ENCODE peak calls at places on chromosomes 1 and 21, in four cellular contexts. X is pancreas, H is adrenal gland, N is A549. S is an unnamed sample. For H3K4me1, the result is how much of the 10 kb centered on the place peaks cover.

GRCh38 chr1:47694011-47694890 is 256.4 kb downstream of the FOXD2 start:
- DNase-seq in N (no peak), H (no peak), X (no peak), S (no peak)

GRCh38 chr1:27166351-27166802 is 11.5 kb upstream of the SLC9A1 start:
- DNase-seq in X (no peak), N (no peak), H (no peak), S (no peak)

GRCh38 chr1:41507836-41508235 is 23.4 kb upstream of the EDN2 start:
- DNase-seq in X (peak), H (no peak), N (no peak), S (no peak)

GRCh38 chr1:23019851-23020625 is 770 bp downstream of the KDM1A start:
- DNase-seq in X (peak), N (peak), H (peak), S (peak)

GRCh38 chr21:35340273-35340672 is 291.2 kb upstream of the RUNX1 start:
- DNase-seq in N (no peak), H (no peak), X (no peak), S (no peak)

GRCh38 chr1:74534241-74534640 is 21.8 kb upstream of the LRRC53 start:
- DNase-seq in X (no peak), H (no peak), N (no peak), S (no peak)

GRCh38 chr1:216682694-216683243 is 40.5 kb downstream of the ESRRG start:
- DNase-seq in H (no peak), N (no peak), X (no peak), S (no peak)

GRCh38 chr1:150875197-150876110 is 945 bp downstream of the ARNT start:
- DNase-seq in N (no peak), X (no peak), H (no peak), S (no peak)

GRCh38 chr1:85330711-85331290 is 54.4 kb upstream of the BCL10 start:
- DNase-seq in H (peak), N (no peak), X (no peak), S (peak)

GRCh38 chr1:154745286-154745731 is 124.8 kb downstream of the KCNN3 start:
- DNase-seq in X (no peak), H (no peak), N (no peak), S (peak)

GRCh38 chr1:222416001-222416791 is 131.7 kb downstream of the HHIPL2 start:
- DNase-seq in N (no peak), X (no peak), H (no peak), S (no peak)

GRCh38 chr1:45400049-45400448 is 59.8 kb upstream of the MUTYH start:
- DNase-seq in N (no peak), X (no peak), H (no peak), S (no peak)

GRCh38 chr1:1194723-1195122 is 11.7 kb downstream of the TNFRSF18 start:
- DNase-seq in H (no peak), N (no peak), X (no peak), S (no peak)

GRCh38 chr1:155127672-155128468 is at the start of gene EFNA1:
- DNase-seq in N (no peak), H (peak), X (peak), S (peak)

GRCh38 chr1:151516031-151516511 is 4.9 kb downstream of the CGN start:
- DNase-seq in H (no peak), N (no peak), X (no peak), S (no peak)

GRCh38 chr1:204730826-204731459 is 45.4 kb upstream of the LRRN2 start:
- DNase-seq in N (no peak), H (no peak), X (no peak), S (no peak)

GRCh38 chr21:43279578-43279894 is 110.7 kb downstream of the CRYAA start:
- DNase-seq in H (no peak), X (peak), N (no peak), S (no peak)

GRCh38 chr1:167297222-167298214 is 76.8 kb downstream of the POU2F1 start:
- DNase-seq in N (no peak), H (peak), X (no peak), S (no peak)

GRCh38 chr1:201288765-201289164 is 5.5 kb downstream of the PKP1 start:
- DNase-seq in H (no peak), X (no peak), N (no peak), S (no peak)

GRCh38 chr1:154609398-154610380 is 1.7 kb upstream of the ADAR start:
- DNase-seq in N (no peak), H (no peak), X (no peak), S (no peak)

GRCh38 chr1:118949317-118949716 is 38.8 kb downstream of the TBX15 start:
- DNase-seq in N (no peak), X (no peak), H (no peak), S (no peak)

GRCh38 chr1:116033322-116033721 is 57.0 kb downstream of the SLC22A15 start:
- DNase-seq in N (no peak), H (no peak), X (no peak), S (no peak)

GRCh38 chr1:43367026-43367903 is 546 bp downstream of the ELOVL1 start:
- DNase-seq in X (peak), H (no peak), N (peak), S (no peak)

GRCh38 chr1:44025816-44026215 is 5.4 kb downstream of the SLC6A9 start:
- DNase-seq in X (no peak), H (no peak), N (no peak), S (peak)

GRCh38 chr1:1420654-1421134 is 382 bp downstream of the ANKRD65 start:
- DNase-seq in H (no peak), N (no peak), X (peak), S (no peak)

GRCh38 chr1:170661646-170662411 is 2.1 kb upstream of the PRRX1 start:
- DNase-seq in H (no peak), N (no peak), X (no peak), S (peak)
- TF ChIP-seq CTCF in H (no peak), N (no peak), X (no peak), S (peak)

GRCh38 chr1:161943713-161944112 is 80.0 kb downstream of the OLFML2B start:
- DNase-seq in N (no peak), X (no peak), H (no peak), S (no peak)
- H3K4me1 ChIP-seq in N (under half), X (under half), H (under half), S (under half)

GRCh38 chr1:19859876-19860275 is 22.3 kb upstream of the OTUD3 start:
- DNase-seq in X (no peak), H (no peak), N (no peak), S (no peak)
- H3K27ac ChIP-seq in X (no peak), H (no peak), N (no peak), S (no peak)

GRCh38 chr1:229220163-229220846 is 50.6 kb upstream of the RAB4A start:
- DNase-seq in X (no peak), H (no peak), N (no peak), S (no peak)

GRCh38 chr1:229213797-229214196 is 57.1 kb upstream of the RAB4A start:
- DNase-seq in H (no peak), N (no peak), X (no peak), S (no peak)

GRCh38 chr1:229218612-229219025 is 52.3 kb upstream of the RAB4A start:
- DNase-seq in N (no peak), H (no peak), X (no peak), S (no peak)

GRCh38 chr1:229221106-229222019 is 49.5 kb upstream of the RAB4A start:
- DNase-seq in X (no peak), H (no peak), N (peak), S (no peak)

GRCh38 chr1:229217716-229218115 is 53.2 kb upstream of the RAB4A start:
- DNase-seq in N (no peak), X (no peak), H (no peak), S (no peak)
- TF ChIP-seq CTCF in N (no peak), X (no peak), H (no peak), S (no peak)

DNA sequence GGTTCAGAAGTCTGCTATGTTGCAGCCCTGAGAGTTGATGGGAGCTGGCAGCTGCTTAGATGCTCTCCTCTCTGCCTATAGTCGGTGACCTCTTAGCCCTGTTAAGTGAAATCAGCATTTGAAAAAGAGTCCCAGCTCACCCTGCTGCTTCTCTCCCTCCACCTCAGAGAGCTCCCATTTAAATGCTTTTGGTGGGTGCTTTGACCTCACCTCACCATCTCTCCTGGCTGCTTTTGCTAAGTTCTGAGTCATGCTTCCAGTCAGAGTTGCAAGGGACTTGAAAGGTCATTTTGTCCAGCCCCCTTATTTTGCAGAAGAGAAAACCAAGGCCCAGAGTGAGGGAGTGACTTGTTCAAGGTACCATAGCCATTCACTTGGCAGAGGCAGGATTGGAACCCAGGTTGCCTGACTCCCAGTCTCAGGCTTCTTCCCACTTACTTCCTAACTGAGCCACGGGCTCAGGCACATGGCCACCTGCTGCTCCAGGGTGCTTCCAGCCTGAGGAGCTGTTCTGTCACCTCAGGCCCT is 3.3 kb downstream of the MAPKAPK2 start:
- DNase-seq in H (peak), N (no peak), X (no peak), S (no peak)
- H3K4me1 ChIP-seq in H (half or more), N (half or more), X (half or more), S (half or more)

GRCh38 chr21:46142581-46143473 is 12.6 kb downstream of the FTCD start:
- DNase-seq in H (no peak), N (no peak), X (peak), S (peak)
- H3K27ac ChIP-seq in H (no peak), N (no peak), X (no peak), S (no peak)

GRCh38 chr1:15833842-15834405 is 13.6 kb upstream of the SPEN start:
- DNase-seq in N (no peak), X (no peak), H (no peak), S (no peak)

GRCh38 chr1:15835741-15836510 is 11.6 kb upstream of the SPEN start:
- DNase-seq in H (peak), X (peak), N (peak), S (peak)

GRCh38 chr1:15834406-15835204 is 12.9 kb upstream of the SPEN start:
- DNase-seq in N (peak), H (peak), X (peak), S (peak)

GRCh38 chr1:15836772-15837669 is 10.5 kb upstream of the SPEN start:
- DNase-seq in H (peak), N (no peak), X (peak), S (peak)

GRCh38 chr1:15835205-15835740 is 12.2 kb upstream of the SPEN start:
- DNase-seq in X (no peak), N (no peak), H (no peak), S (no peak)
- TF ChIP-seq CTCF in X (no peak), N (no peak), H (no peak), S (no peak)

S was measured in heart left ventricle.